ENCODE peak calls at places on chromosome 13, in ten cellular contexts. Q is activated CD8-positive, alpha-beta T cell treated with anti-CD3 and anti-CD28 coated beads, Interleukin-2, amount 10 ng/mL, durations not matched to agents 7 days and 5 days; F is glutamatergic neuron; X is NCI-H1092 treated with DMSO at 0.1 percent for 48 hours; S is fibroblast of lung; I is mucosa of gallbladder; M is stimulated activated CD4-positive, alpha-beta T cell treated with anti-CD3 and anti-CD28 coated beads, Interleukin-2, amount 100 ng/mL, for 48 hours; D is GM04503; K is T follicular helper cell; C is NCI-H1048. Z is an unnamed sample.

GRCh38 chr13:51601601-51602348 is 17.5 kb downstream of the WDFY2 start:
- DNase-seq in X (no peak), I (no peak), M (no peak), K (no peak), D (no peak), S (no peak), F (no peak), Q (no peak), C (no peak), Z (peak)

GRCh38 chr13:51665456-51665855 is 81.2 kb downstream of the WDFY2 start:
- DNase-seq in M (no peak), C (no peak), X (no peak), F (no peak), I (no peak), Q (no peak), D (no peak), K (no peak), S (no peak), Z (no peak)

GRCh38 chr13:80359459-80360297 is 18.8 kb upstream of the SPRY2 start:
- DNase-seq in C (no peak), Q (no peak), S (peak), D (no peak), I (no peak), K (no peak), X (peak), F (no peak), M (no peak), Z (no peak)

GRCh38 chr13:114109646-114110045 is 22.8 kb downstream of the RASA3 start:
- DNase-seq in I (no peak), F (peak), M (no peak), X (peak), K (peak), C (no peak), Q (no peak), S (no peak), D (no peak), Z (no peak)

GRCh38 chr13:39036212-39036611 is 1.7 kb downstream of the PROSER1 start:
- DNase-seq in M (no peak), F (no peak), K (no peak), I (no peak), C (no peak), D (no peak), S (peak), X (peak), Q (peak), Z (peak)

GRCh38 chr13:42524487-42525034 is 49.4 kb upstream of the TNFSF11 start:
- DNase-seq in D (no peak), M (no peak), X (no peak), F (no peak), S (peak), C (no peak), I (peak), K (no peak), Q (no peak), Z (no peak)

GRCh38 chr13:26619321-26619720 is 61.8 kb downstream of the WASF3 start:
- DNase-seq in I (no peak), F (no peak), C (no peak), Q (no peak), M (no peak), S (peak), K (no peak), X (no peak), D (peak), Z (no peak)

GRCh38 chr13:113965968-113966884 is 7.7 kb downstream of the C13orf46 start:
- DNase-seq in S (no peak), X (no peak), K (no peak), F (no peak), I (no peak), D (no peak), M (no peak), Q (no peak), C (no peak), Z (no peak)

GRCh38 chr13:49220035-49220855 is at the start of gene MLNR:
- DNase-seq in F (peak), I (no peak), C (no peak), M (peak), D (no peak), K (no peak), Q (peak), S (peak), X (peak), Z (no peak)

GRCh38 chr13:37357548-37357947 is 241.0 kb downstream of the POSTN start:
- DNase-seq in X (no peak), Q (no peak), D (no peak), S (no peak), C (no peak), I (no peak), M (no peak), K (no peak), F (no peak), Z (no peak)

GRCh38 chr13:43180837-43181236 is 157.5 kb downstream of the DNAJC15 start:
- DNase-seq in Q (no peak), C (no peak), X (no peak), M (no peak), D (no peak), K (no peak), I (no peak), S (no peak), F (no peak), Z (no peak)

Z was measured in GF-D8.